ENCODE peak calls at places on chromosomes 7 and 10, in eight cellular contexts. K is stimulated activated CD4-positive, alpha-beta T cell treated with anti-CD3 and anti-CD28 coated beads, Interleukin-4, amount 100 ng/mL, for 48 hours; Y is fibroblast of the aortic adventitia; R is effector CD4-positive, alpha-beta T cell; J is PC-3; B is RCC 7860; U is amniotic stem cell; O is GM04504. L is an unnamed sample.

GRCh38 chr7:101020444-101020843 is 563 bp downstream of the MUC17 start:
- DNase-seq in B (no peak), O (no peak), K (no peak), J (no peak), Y (no peak), U (no peak), R (no peak), L (no peak)

GRCh38 chr7:133539016-133539415 is 286.1 kb downstream of the EXOC4 start:
- DNase-seq in O (no peak), J (no peak), K (no peak), B (no peak), R (no peak), U (no peak), Y (no peak), L (no peak)

GRCh38 chr10:116385994-116386809 is 41.4 kb upstream of the PNLIPRP3 start:
- DNase-seq in Y (peak), U (peak), B (peak), O (peak), J (peak), R (no peak), K (no peak), L (peak)

GRCh38 chr10:18279202-18279601 is 139.0 kb downstream of the CACNB2 start:
- DNase-seq in R (no peak), O (peak), J (no peak), K (no peak), Y (peak), U (no peak), B (no peak), L (no peak)

GRCh38 chr7:6293202-6293601 is 20.8 kb upstream of the CYTH3 start:
- DNase-seq in K (no peak), J (no peak), R (no peak), Y (no peak), O (no peak), U (no peak), B (no peak), L (no peak)

GRCh38 chr7:112185005-112185834 is 21.0 kb downstream of the DOCK4 start:
- DNase-seq in J (peak), K (no peak), B (no peak), Y (no peak), U (no peak), R (no peak), O (no peak), L (no peak)

GRCh38 chr10:113301342-113301984 is 251.4 kb upstream of the HABP2 start:
- DNase-seq in R (no peak), U (no peak), J (no peak), Y (no peak), K (no peak), B (no peak), O (no peak), L (no peak)

GRCh38 chr7:464712-465461 is 54.8 kb downstream of the PDGFA start:
- DNase-seq in K (no peak), O (peak), Y (peak), U (no peak), J (no peak), B (no peak), R (no peak), L (peak)

GRCh38 chr7:102140952-102141370 is 145.7 kb upstream of the SH2B2 start:
- DNase-seq in R (no peak), J (no peak), Y (no peak), B (no peak), U (no peak), K (no peak), O (no peak), L (no peak)

GRCh38 chr7:118104812-118105441 is 79.0 kb upstream of the LSM8 start:
- DNase-seq in R (no peak), U (peak), Y (peak), O (no peak), B (peak), K (no peak), J (peak), L (peak)

GRCh38 chr10:78621183-78621789 is 447.5 kb upstream of the ZMIZ1 start:
- DNase-seq in Y (no peak), K (no peak), U (no peak), J (peak), B (no peak), O (no peak), R (no peak), L (no peak)

GRCh38 chr10:21042536-21042935 is 145.4 kb upstream of the NEBL start:
- DNase-seq in J (no peak), B (no peak), Y (no peak), O (no peak), K (no peak), R (no peak), U (no peak), L (no peak)